ENCODE peak calls at places on chromosomes 7 and 10, in six cellular contexts. S is NCI-H1092 treated with DMSO at 0.1 percent for 48 hours, H is progenitor cell of endocrine pancreas, C is foreskin fibroblast, R is WTC11, X is T-helper 9 cell. E is an unnamed sample.

GRCh38 chr7:45239486-45239885 is 81.9 kb downstream of the RAMP3 start:
- DNase-seq in C (peak; percentile 87), X (no peak), H (no peak), S (no peak), R (no peak), E (no peak)

GRCh38 chr7:43136064-43136463 is 23.6 kb downstream of the HECW1 start:
- DNase-seq in R (no peak), H (no peak), S (no peak), C (no peak), X (no peak), E (no peak)

GRCh38 chr10:124696446-124697392 is 47.5 kb downstream of the FAM53B start:
- DNase-seq in S (no peak), R (no peak), X (no peak), H (no peak), C (no peak), E (no peak)

GRCh38 chr10:121942749-121943148 is 14.9 kb upstream of the ATE1 start:
- DNase-seq in R (no peak), S (no peak), X (no peak), C (peak; percentile 96), H (no peak), E (no peak)

GRCh38 chr7:121372376-121373024 is 23.6 kb downstream of the FAM3C start:
- DNase-seq in C (peak; percentile 21), S (no peak), R (no peak), H (no peak), X (no peak), E (no peak)

GRCh38 chr7:84949067-84949466 is 237.8 kb downstream of the SEMA3D start:
- DNase-seq in X (no peak), C (peak; percentile 22), R (no peak), S (no peak), H (no peak), E (no peak)

GRCh38 chr7:151457534-151457933 is 17.6 kb upstream of the CRYGN start:
- DNase-seq in X (no peak), C (no peak), R (no peak), H (no peak), S (no peak), E (no peak)

GRCh38 chr7:139427029-139427420 is 56.4 kb downstream of the KLRG2 start:
- DNase-seq in S (no peak), X (no peak), R (no peak), H (no peak), C (no peak), E (no peak)

GRCh38 chr10:92690211-92691041 is 671 bp downstream of the HHEX start:
- DNase-seq in R (peak; percentile 52), S (no peak), X (peak; percentile 50), C (peak; percentile 85), H (peak; percentile 43), E (peak; percentile 10)

GRCh38 chr7:107277331-107277730 is 108.5 kb downstream of the HBP1 start:
- DNase-seq in S (no peak), H (no peak), X (no peak), C (no peak), R (no peak), E (no peak)

GRCh38 chr10:28569506-28570159 is 36.7 kb downstream of the WAC start:
- DNase-seq in R (no peak), H (no peak), S (no peak), C (peak; percentile 65), X (no peak), E (no peak)

GRCh38 chr10:122323941-122324675 is 50.4 kb upstream of the PLEKHA1 start:
- DNase-seq in H (no peak), S (no peak), C (peak; percentile 53), X (no peak), R (no peak), E (no peak)

GRCh38 chr7:131527462-131527861 is 29.0 kb downstream of the PODXL start:
- DNase-seq in X (no peak), S (no peak), C (no peak), H (no peak), R (no peak), E (no peak)

GRCh38 chr7:13981070-13981469 is 8.4 kb downstream of the ETV1 start:
- DNase-seq in R (no peak), X (no peak), C (peak; percentile 98), H (no peak), S (no peak), E (no peak)

GRCh38 chr10:113746188-113746950 is 5.1 kb upstream of the PLEKHS1 start:
- DNase-seq in X (no peak), S (no peak), C (no peak), R (no peak), H (no peak), E (no peak)

GRCh38 chr7:134943785-134944400 is 42.4 kb upstream of the AGBL3 start:
- DNase-seq in R (no peak), S (peak; percentile 33), H (no peak), C (peak; percentile 48), X (no peak), E (peak; percentile 35)

GRCh38 chr7:92177362-92177761 is 1.6 kb downstream of the LRRD1 start:
- DNase-seq in R (no peak), C (peak; percentile 77), H (no peak), X (no peak), S (no peak), E (no peak)

GRCh38 chr7:142383826-142384507 is 126.1 kb upstream of the PRSS58 start:
- DNase-seq in C (no peak), H (no peak), R (no peak), X (no peak), S (no peak), E (no peak)

GRCh38 chr7:70764004-70764691 is 367.8 kb upstream of the GALNT17 start:
- DNase-seq in R (no peak), X (no peak), H (no peak), C (no peak), S (no peak), E (no peak)

GRCh38 chr10:49605177-49605938 is 4.8 kb upstream of the SLC18A3 start:
- DNase-seq in X (no peak), H (peak; percentile 6), S (peak; percentile 41), R (peak; percentile 3), C (no peak), E (peak; percentile 79)

GRCh38 chr7:129951076-129952011 is 1.4 kb downstream of the UBE2H start:
- DNase-seq in C (peak; percentile 36), X (peak; percentile 3), H (no peak), R (no peak), S (peak; percentile 71), E (peak; percentile 26)

GRCh38 chr7:41339913-41340676 is 362.8 kb downstream of the INHBA start:
- DNase-seq in X (no peak), H (no peak), S (no peak), C (no peak), R (no peak), E (no peak)

GRCh38 chr7:70456729-70457128 is 675.2 kb upstream of the GALNT17 start:
- DNase-seq in X (no peak), C (no peak), R (no peak), H (no peak), S (no peak), E (no peak)

GRCh38 chr10:132836248-132836831 is 50.4 kb upstream of the NKX6-2 start:
- DNase-seq in X (no peak), R (no peak), H (peak; percentile 10), C (no peak), S (no peak), E (no peak)

GRCh38 chr7:24756989-24757798 is at the start of gene GSDME:
- DNase-seq in X (peak; percentile 3), C (peak; percentile 88), H (peak; percentile 53), R (peak; percentile 73), S (peak; percentile 20), E (peak; percentile 28)

GRCh38 chr7:151245360-151246160 is 2.9 kb downstream of the SMARCD3 start:
- DNase-seq in C (peak; percentile 67), S (no peak), H (peak; percentile 63), X (peak; percentile 74), R (peak; percentile 54), E (peak; percentile 51)

GRCh38 chr7:141362580-141363435 is 188.4 kb upstream of the AGK start:
- DNase-seq in R (no peak), H (no peak), X (no peak), S (no peak), C (peak; percentile 3), E (no peak)

GRCh38 chr10:94963901-94964300 is 25.4 kb downstream of the CYP2C9 start:
- DNase-seq in S (peak; percentile 22), H (no peak), R (peak; percentile 42), X (no peak), C (peak; percentile 8), E (peak; percentile 30)

GRCh38 chr10:113426181-113426837 is 126.5 kb upstream of the HABP2 start:
- DNase-seq in R (no peak), C (no peak), S (peak; percentile 21), H (no peak), X (no peak), E (peak; percentile 75)

E was measured in NCI-H1105 treated with DMSO at 0.1 percent for 48 hours.